ENCODE peak calls at places on chromosomes 6 and 20, in six cellular contexts. U, H, M, K, O and F are unnamed samples.

GRCh38 chr20:59412896-59413295 is 112.5 kb downstream of the EDN3 start:
- DNase-seq in U (no peak), H (no peak), M (no peak), K (no peak), O (no peak), F (no peak)

GRCh38 chr6:146803601-146804000 is 204.8 kb downstream of the ADGB start:
- DNase-seq in U (no peak), H (no peak), M (no peak), K (peak), O (no peak), F (peak)

GRCh38 chr6:49457771-49458170 is 5.3 kb downstream of the MMUT start:
- DNase-seq in U (no peak), H (no peak), M (no peak), K (peak), O (no peak), F (no peak)

GRCh38 chr6:105981002-105981887 is 104.9 kb upstream of the PRDM1 start:
- DNase-seq in U (peak), H (no peak), M (no peak), K (no peak), O (no peak), F (no peak)

GRCh38 chr6:139313784-139314545 is 22.2 kb upstream of the TXLNB start:
- DNase-seq in U (no peak), H (no peak), M (no peak), K (no peak), O (no peak), F (no peak)

GRCh38 chr6:49776444-49776843 is 10.6 kb downstream of the PGK2 start:
- DNase-seq in U (no peak), H (no peak), M (no peak), K (no peak), O (no peak), F (no peak)

GRCh38 chr6:155088856-155089255 is 93.7 kb downstream of the TIAM2 start:
- DNase-seq in U (no peak), H (no peak), M (no peak), K (no peak), O (no peak), F (no peak)

GRCh38 chr6:11585426-11586016 is 48.0 kb downstream of the TMEM170B start:
- DNase-seq in U (no peak), H (no peak), M (peak), K (peak), O (no peak), F (peak)

GRCh38 chr6:16741112-16742016 is 19.9 kb downstream of the ATXN1 start:
- DNase-seq in U (no peak), H (no peak), M (peak), K (peak), O (no peak), F (peak)

GRCh38 chr6:154606457-154606856 is 96.0 kb upstream of the CNKSR3 start:
- DNase-seq in U (peak), H (no peak), M (no peak), K (no peak), O (peak), F (no peak)

GRCh38 chr6:146548898-146549374 is 5.3 kb downstream of the RAB32 start:
- DNase-seq in U (no peak), H (no peak), M (no peak), K (no peak), O (no peak), F (no peak)

GRCh38 chr20:11891827-11892521 is 25.7 kb upstream of the BTBD3 start:
- DNase-seq in U (no peak), H (peak), M (peak), K (peak), O (no peak), F (peak)

GRCh38 chr20:49635171-49635570 is 67.2 kb upstream of the PTGIS start:
- DNase-seq in U (no peak), H (no peak), M (no peak), K (no peak), O (no peak), F (no peak)

GRCh38 chr6:22112490-22112889 is 184.3 kb downstream of the PRL start:
- DNase-seq in U (no peak), H (no peak), M (peak), K (no peak), O (no peak), F (no peak)

GRCh38 chr6:101117397-101118185 is 236.5 kb upstream of the ASCC3 start:
- DNase-seq in U (no peak), H (no peak), M (peak), K (peak), O (no peak), F (peak)

GRCh38 chr6:169198885-169199284 is 54.8 kb downstream of the THBS2 start:
- DNase-seq in U (no peak), H (no peak), M (no peak), K (no peak), O (no peak), F (no peak)

GRCh38 chr6:98769546-98769945 is 64.8 kb upstream of the POU3F2 start:
- DNase-seq in U (no peak), H (no peak), M (peak), K (no peak), O (no peak), F (peak)

GRCh38 chr20:62219992-62220665 is at the start of gene HRH3:
- DNase-seq in U (peak), H (no peak), M (no peak), K (no peak), O (no peak), F (peak)

GRCh38 chr6:72809701-72810379 is 188.0 kb downstream of the KCNQ5 start:
- DNase-seq in U (no peak), H (no peak), M (no peak), K (no peak), O (no peak), F (no peak)

GRCh38 chr6:26020983-26021349 is 58.4 kb downstream of the TRIM38 start:
- DNase-seq in U (peak), H (no peak), M (peak), K (peak), O (no peak), F (no peak)

GRCh38 chr20:58693226-58694006 is 816 bp downstream of the NPEPL1 start:
- DNase-seq in U (no peak), H (no peak), M (no peak), K (no peak), O (no peak), F (peak)

GRCh38 chr6:148962854-148963515 is 216.2 kb downstream of the UST start:
- DNase-seq in U (no peak), H (no peak), M (no peak), K (no peak), O (no peak), F (no peak)

GRCh38 chr6:27474672-27475071 is 1.8 kb upstream of the ZNF184 start:
- DNase-seq in U (no peak), H (no peak), M (no peak), K (no peak), O (no peak), F (no peak)

GRCh38 chr6:36908758-36909157 is 23.0 kb downstream of the C6orf89 start:
- DNase-seq in U (no peak), H (no peak), M (peak), K (no peak), O (no peak), F (no peak)

GRCh38 chr6:84459401-84459800 is 232.0 kb upstream of the CEP162 start:
- DNase-seq in U (no peak), H (no peak), M (no peak), K (no peak), O (no peak), F (no peak)

GRCh38 chr20:18849131-18849530 is 35.5 kb downstream of the SCP2D1 start:
- DNase-seq in U (no peak), H (no peak), M (no peak), K (no peak), O (no peak), F (no peak)

GRCh38 chr6:21856096-21856825 is 262.7 kb downstream of the SOX4 start:
- DNase-seq in U (no peak), H (no peak), M (peak), K (peak), O (no peak), F (no peak)

GRCh38 chr20:44598413-44599290 is 16.3 kb downstream of the PKIG start:
- DNase-seq in U (no peak), H (no peak), M (peak), K (no peak), O (no peak), F (no peak)